ENCODE peak calls at places on chromosomes 4 and X, in four cellular contexts. One of them, this sample, is unnamed. For H3K79me2, the result is how much of the 10 kb centered on the place peaks cover.

GRCh38 chr4:110917835-110918234 is 295.0 kb upstream of the PITX2 start:
- DNase-seq in GM12878: no peak
- DNase-seq in HepG2: no peak
- DNase-seq in K562: no peak
- DNase-seq in this sample: no peak

GRCh38 chr4:126223784-126224407 is 909.1 kb downstream of the FAT4 start:
- DNase-seq in GM12878: no peak
- DNase-seq in HepG2: peak
- DNase-seq in K562: no peak
- DNase-seq in this sample: peak

GRCh38 chr4:177283167-177283566 is 26.5 kb upstream of the NEIL3 start:
- DNase-seq in GM12878: no peak
- DNase-seq in HepG2: no peak
- DNase-seq in K562: no peak
- DNase-seq in this sample: no peak

GRCh38 chr4:72954811-72955210 is 114.7 kb downstream of the COX18 start:
- DNase-seq in GM12878: no peak
- DNase-seq in HepG2: no peak
- DNase-seq in K562: no peak
- DNase-seq in this sample: no peak

GRCh38 chrX:153519569-153520285 is 2.3 kb downstream of the ATP2B3 start:
- DNase-seq in GM12878: no peak
- DNase-seq in HepG2: no peak
- DNase-seq in K562: no peak
- DNase-seq in this sample: no peak

GRCh38 chr4:68079918-68080317 is 49.8 kb downstream of the TMPRSS11F start:
- DNase-seq in GM12878: no peak
- DNase-seq in HepG2: no peak
- DNase-seq in K562: no peak
- DNase-seq in this sample: no peak

GRCh38 chrX:132207996-132208395 is 11.3 kb downstream of the RAP2C start:
- DNase-seq in GM12878: no peak
- DNase-seq in HepG2: no peak
- DNase-seq in K562: no peak
- DNase-seq in this sample: no peak

GRCh38 chr4:123804171-123804721 is 407.7 kb downstream of the SPRY1 start:
- DNase-seq in GM12878: no peak
- DNase-seq in HepG2: no peak
- DNase-seq in K562: no peak
- DNase-seq in this sample: no peak

GRCh38 chr4:84677995-84678394 is 95.1 kb downstream of the CDS1 start:
- DNase-seq in GM12878: no peak
- DNase-seq in HepG2: no peak
- DNase-seq in K562: no peak
- DNase-seq in this sample: no peak

GRCh38 chrX:111719426-111720210 is 38.6 kb downstream of the ALG13 start:
- DNase-seq in GM12878: no peak
- DNase-seq in HepG2: no peak
- DNase-seq in K562: no peak
- DNase-seq in this sample: peak

DNA sequence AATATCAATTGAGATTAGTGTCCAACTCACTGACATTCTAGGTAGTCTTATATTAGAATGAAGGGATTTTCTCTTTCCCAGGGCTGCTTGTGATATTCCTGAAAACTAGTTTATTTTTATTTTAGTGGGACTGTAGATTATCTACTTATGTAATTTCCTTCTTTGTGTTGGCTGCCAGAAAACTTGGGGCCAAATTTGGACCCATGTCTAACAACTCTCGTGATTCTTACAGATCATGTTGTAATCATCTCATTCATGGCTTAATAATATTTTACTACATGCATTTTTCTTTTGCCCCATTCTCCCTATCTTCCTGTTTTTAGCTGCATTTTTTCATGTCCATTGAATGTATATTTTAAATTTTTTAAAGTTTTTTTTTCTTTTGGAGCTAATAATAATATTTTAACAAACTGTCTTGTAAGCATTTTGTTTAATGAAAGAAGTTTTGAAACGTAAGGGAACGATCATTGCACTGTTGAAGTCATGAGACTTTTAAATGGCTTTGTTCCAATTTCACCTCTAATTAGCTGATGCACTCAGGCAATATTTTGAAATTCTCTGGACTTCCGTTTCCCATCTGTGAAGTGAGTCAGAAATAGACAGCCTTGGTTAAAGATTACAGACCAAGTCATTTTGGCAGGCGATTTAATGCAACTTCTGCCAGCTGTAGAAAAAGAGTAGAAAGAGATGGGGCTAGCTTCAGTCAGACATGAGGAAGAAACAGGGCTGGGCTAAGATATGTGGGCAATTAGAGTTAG is 14.3 kb upstream of the TDO2 start:
- DNase-seq in GM12878: peak
- DNase-seq in HepG2: no peak
- DNase-seq in K562: no peak
- DNase-seq in this sample: peak
- TF ChIP-seq MYC in GM12878: no peak
- TF ChIP-seq MYC in HepG2: no peak
- TF ChIP-seq MYC in K562: no peak
- TF ChIP-seq MYC in this sample: no peak

GRCh38 chr4:168633071-168633470 is 136.2 kb downstream of the PALLD start:
- DNase-seq in GM12878: no peak
- DNase-seq in HepG2: no peak
- DNase-seq in K562: no peak
- DNase-seq in this sample: no peak
- H3K79me2 ChIP-seq in GM12878: under half
- H3K79me2 ChIP-seq in HepG2: under half
- H3K79me2 ChIP-seq in K562: under half
- H3K79me2 ChIP-seq in this sample: under half

DNA sequence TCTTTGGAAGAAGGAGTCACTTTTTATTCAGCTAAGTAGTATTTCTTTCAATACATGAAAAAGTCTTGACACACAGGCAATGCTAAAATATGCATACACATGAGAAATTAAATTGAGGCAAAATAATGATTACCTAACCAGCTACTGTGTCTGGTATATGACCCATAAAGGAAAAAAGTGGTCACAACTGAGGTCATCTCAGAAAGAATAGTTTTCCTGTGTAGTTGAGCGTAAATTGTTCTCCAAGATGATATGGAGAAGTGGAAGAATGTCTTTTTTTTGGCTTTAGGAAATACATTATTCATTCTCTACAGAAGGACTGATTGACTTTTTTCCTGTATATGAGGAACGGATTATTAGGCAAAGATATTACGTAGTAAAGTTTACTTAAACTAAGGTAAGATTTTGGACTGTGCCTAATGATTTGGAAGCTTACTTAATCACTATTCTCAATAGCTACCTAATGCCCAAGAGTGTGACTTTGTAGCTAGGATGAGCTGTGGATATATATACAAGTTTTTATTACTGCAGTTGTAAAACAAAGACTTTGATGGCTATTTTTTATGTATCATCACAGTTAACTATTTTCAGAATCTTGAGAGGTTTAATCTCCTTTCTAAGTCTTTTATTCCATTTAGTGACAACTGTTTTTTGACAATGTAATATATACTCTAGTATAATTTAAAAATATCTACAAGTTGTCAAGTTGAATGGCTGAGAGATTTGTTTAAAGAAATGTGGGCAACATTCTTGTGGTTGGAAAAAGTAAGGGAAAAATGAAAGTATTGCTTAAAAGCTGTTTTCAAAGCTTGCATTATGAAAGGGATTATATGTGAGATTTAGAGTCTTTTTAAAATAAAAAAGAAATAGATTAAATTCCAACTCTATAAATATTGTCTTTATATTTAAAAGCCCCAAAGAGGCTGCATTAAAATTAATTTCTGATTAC is 100.1 kb downstream of the PDLIM5 start:
- DNase-seq in GM12878: no peak
- DNase-seq in HepG2: no peak
- DNase-seq in K562: no peak
- DNase-seq in this sample: peak
- TF ChIP-seq MYC in GM12878: no peak
- TF ChIP-seq MYC in HepG2: no peak
- TF ChIP-seq MYC in K562: no peak
- TF ChIP-seq MYC in this sample: no peak

GRCh38 chr4:77075869-77076801 is at the start of gene CCNI:
- DNase-seq in GM12878: peak
- DNase-seq in HepG2: peak
- DNase-seq in K562: peak
- DNase-seq in this sample: peak
- H3K79me2 ChIP-seq in GM12878: half or more
- H3K79me2 ChIP-seq in HepG2: under half
- H3K79me2 ChIP-seq in K562: half or more
- H3K79me2 ChIP-seq in this sample: under half

GRCh38 chr4:165477799-165478198 is 99.0 kb downstream of the CPE start:
- DNase-seq in GM12878: no peak
- DNase-seq in HepG2: no peak
- DNase-seq in K562: no peak
- DNase-seq in this sample: no peak

GRCh38 chr4:165478260-165478659 is 99.5 kb downstream of the CPE start:
- DNase-seq in GM12878: no peak
- DNase-seq in HepG2: no peak
- DNase-seq in K562: no peak
- DNase-seq in this sample: no peak

GRCh38 chr4:165474784-165475705 is 96.2 kb downstream of the CPE start:
- DNase-seq in GM12878: no peak
- DNase-seq in HepG2: no peak
- DNase-seq in K562: no peak
- DNase-seq in this sample: no peak

GRCh38 chr4:165475706-165476070 is 96.9 kb downstream of the CPE start:
- DNase-seq in GM12878: no peak
- DNase-seq in HepG2: no peak
- DNase-seq in K562: no peak
- DNase-seq in this sample: no peak

GRCh38 chr4:165476214-165477098 is 97.6 kb downstream of the CPE start:
- DNase-seq in GM12878: no peak
- DNase-seq in HepG2: no peak
- DNase-seq in K562: peak
- DNase-seq in this sample: peak
- TF ChIP-seq MYC in GM12878: no peak
- TF ChIP-seq MYC in HepG2: no peak
- TF ChIP-seq MYC in K562: no peak
- TF ChIP-seq MYC in this sample: no peak